ENCODE peak calls at places on chromosomes 4 and X, in five cellular contexts. X is H7, Z is cardiac muscle cell, Y is NCI-H2171, M is heart right ventricle. Q is an unnamed sample.

GRCh38 chr4:53703267-53703655 is 112.0 kb upstream of the LNX1 start:
- DNase-seq in Z (no peak), X (no peak), Y (no peak), M (no peak), Q (no peak)

GRCh38 chr4:147355849-147356248 is 125.0 kb upstream of the EDNRA start:
- DNase-seq in Z (no peak), X (no peak), Y (no peak), M (no peak), Q (peak; percentile 27)

GRCh38 chrX:150409486-150409885 is 46.4 kb downstream of the MAMLD1 start:
- DNase-seq in Y (no peak), Z (peak; percentile 23), M (no peak), X (no peak), Q (no peak)

GRCh38 chrX:131704136-131704695 is 160.3 kb downstream of the OR13H1 start:
- DNase-seq in Z (no peak), M (peak; percentile 8), Y (no peak), X (no peak), Q (peak; percentile 96)

GRCh38 chrX:63855896-63856295 is 70.9 kb upstream of the ARHGEF9 start:
- DNase-seq in Z (no peak), M (no peak), X (no peak), Y (no peak), Q (no peak)

GRCh38 chr4:1683371-1683902 is 676 bp downstream of the FAM53A start:
- DNase-seq in Z (peak; percentile 23), X (no peak), M (no peak), Y (no peak), Q (peak; percentile 59)

GRCh38 chr4:178414881-178415446 is 972.7 kb upstream of the AGA start:
- DNase-seq in X (no peak), Y (no peak), M (no peak), Z (no peak), Q (no peak)

GRCh38 chrX:68920541-68920940 is 91.7 kb downstream of the EFNB1 start:
- DNase-seq in X (no peak), Y (no peak), M (no peak), Z (no peak), Q (no peak)

GRCh38 chr4:46386570-46386969 is 3.4 kb downstream of the GABRA2 start:
- DNase-seq in M (no peak), Z (peak; percentile 68), Y (peak; percentile 9), X (peak; percentile 54), Q (peak; percentile 73)

GRCh38 chrX:37921758-37922157 is 74.4 kb upstream of the DYNLT3 start:
- DNase-seq in Y (no peak), X (no peak), Z (no peak), M (no peak), Q (peak; percentile 14)

GRCh38 chrX:120262781-120263719 is 12.4 kb downstream of the ZBTB33 start:
- DNase-seq in M (no peak), Z (no peak), X (no peak), Y (peak; percentile 6), Q (no peak)

GRCh38 chr4:184762100-184762499 is 28.2 kb upstream of the CENPU start:
- DNase-seq in M (no peak), Y (no peak), X (no peak), Z (no peak), Q (no peak)

GRCh38 chrX:85592980-85593379 is 213.5 kb upstream of the POF1B start:
- DNase-seq in X (no peak), Y (no peak), M (no peak), Z (no peak), Q (no peak)

GRCh38 chr4:175514174-175514573 is 297.9 kb downstream of the GPM6A start:
- DNase-seq in Z (no peak), Y (no peak), M (no peak), X (no peak), Q (no peak)

GRCh38 chrX:100995469-100995868 is 26.0 kb downstream of the ARL13A start:
- DNase-seq in M (no peak), Y (no peak), X (no peak), Z (no peak), Q (peak; percentile 47)

GRCh38 chr4:159242427-159242826 is 139.5 kb downstream of the RAPGEF2 start:
- DNase-seq in X (no peak), M (no peak), Z (no peak), Y (no peak), Q (no peak)

GRCh38 chr4:138892483-138893386 is 122.8 kb upstream of the NOCT start:
- DNase-seq in X (no peak), Z (no peak), Y (no peak), M (no peak), Q (peak; percentile 35)